ENCODE peak calls at places on chromosomes 4 and X, in six cellular contexts. X, N, D, B, R and V are unnamed samples.

GRCh38 chr4:2252530-2252924 is 9.4 kb downstream of the MXD4 start:
- DNase-seq in D (no peak), N (no peak), X (peak; percentile 42), B (no peak), R (no peak), V (peak; percentile 17)

GRCh38 chr4:3766207-3766790 is at the start of gene ADRA2C:
- DNase-seq in X (peak; percentile 61), N (peak; percentile 33), D (peak; percentile 71), B (no peak), R (no peak), V (no peak)

GRCh38 chrX:72141372-72142004 is 9.8 kb upstream of the RTL5 start:
- DNase-seq in N (no peak), R (no peak), X (no peak), B (no peak), D (no peak), V (no peak)

GRCh38 chrX:53831662-53832635 is 145.4 kb upstream of the HUWE1 start:
- DNase-seq in N (peak; percentile 40), X (no peak), B (no peak), R (peak; percentile 43), D (peak; percentile 78), V (no peak)

GRCh38 chr4:113781439-113782040 is 20.0 kb upstream of the CAMK2D start:
- DNase-seq in D (no peak), B (no peak), R (no peak), X (no peak), N (peak; percentile 24), V (no peak)

GRCh38 chr4:60897415-60897814 is 302.7 kb upstream of the ADGRL3 start:
- DNase-seq in B (no peak), D (no peak), X (no peak), R (no peak), N (no peak), V (no peak)

GRCh38 chrX:51361251-51361650 is 28.6 kb downstream of the NUDT10 start:
- DNase-seq in N (no peak), D (peak; percentile 51), R (no peak), B (no peak), X (no peak), V (no peak)

GRCh38 chr4:172996571-172997216 is 171.9 kb upstream of the GALNT7 start:
- DNase-seq in B (no peak), X (no peak), N (peak; percentile 42), R (no peak), D (no peak), V (peak; percentile 31)

GRCh38 chr4:8702020-8702495 is 109.5 kb downstream of the CPZ start:
- DNase-seq in B (no peak), D (peak; percentile 39), R (no peak), X (no peak), N (no peak), V (no peak)

GRCh38 chrX:27381419-27381818 is 81.7 kb downstream of the PPP4R3C start:
- DNase-seq in R (no peak), B (no peak), D (no peak), X (no peak), N (no peak), V (no peak)

GRCh38 chr4:155629183-155629825 is 37.3 kb upstream of the GUCY1A1 start:
- DNase-seq in D (no peak), B (no peak), N (no peak), X (no peak), R (no peak), V (no peak)

GRCh38 chr4:17324431-17324830 is 187.5 kb downstream of the QDPR start:
- DNase-seq in X (peak; percentile 38), D (peak; percentile 79), B (peak; percentile 62), R (no peak), N (peak; percentile 18), V (no peak)

GRCh38 chr4:173909294-173909693 is 374.2 kb downstream of the FBXO8 start:
- DNase-seq in R (no peak), B (no peak), N (no peak), X (no peak), D (no peak), V (no peak)

GRCh38 chrX:87517571-87518141 is at the start of gene KLHL4:
- DNase-seq in R (no peak), B (peak; percentile 38), D (peak; percentile 89), X (no peak), N (peak; percentile 80), V (no peak)

GRCh38 chr4:60344908-60345307 is 855.2 kb upstream of the ADGRL3 start:
- DNase-seq in B (no peak), N (no peak), X (no peak), R (no peak), D (no peak), V (no peak)

GRCh38 chr4:183636488-183636887 is 22.5 kb downstream of the RWDD4 start:
- DNase-seq in R (no peak), D (peak; percentile 51), B (no peak), X (no peak), N (peak; percentile 75), V (no peak)

GRCh38 chrX:153526801-153527599 is 9.6 kb downstream of the ATP2B3 start:
- DNase-seq in D (no peak), X (no peak), R (no peak), N (no peak), B (no peak), V (no peak)

GRCh38 chr4:7844247-7844991 is 95.2 kb downstream of the AFAP1 start:
- DNase-seq in D (peak; percentile 94), R (peak; percentile 62), X (peak; percentile 91), B (peak; percentile 89), N (peak; percentile 86), V (no peak)

GRCh38 chr4:7828011-7828720 is 111.5 kb downstream of the AFAP1 start:
- DNase-seq in R (no peak), B (peak; percentile 97), D (no peak), N (no peak), X (peak; percentile 81), V (no peak)

GRCh38 chr4:122826000-122826595 is 533 bp upstream of the FGF2 start:
- DNase-seq in R (no peak), D (no peak), B (no peak), N (no peak), X (no peak), V (no peak)

GRCh38 chr4:102616661-102617060 is 115.5 kb downstream of the NFKB1 start:
- DNase-seq in B (no peak), N (no peak), X (no peak), D (no peak), R (no peak), V (no peak)

GRCh38 chr4:54127660-54128059 is 27.7 kb downstream of the GSX2 start:
- DNase-seq in N (no peak), X (no peak), R (no peak), B (no peak), D (no peak), V (no peak)

DNA sequence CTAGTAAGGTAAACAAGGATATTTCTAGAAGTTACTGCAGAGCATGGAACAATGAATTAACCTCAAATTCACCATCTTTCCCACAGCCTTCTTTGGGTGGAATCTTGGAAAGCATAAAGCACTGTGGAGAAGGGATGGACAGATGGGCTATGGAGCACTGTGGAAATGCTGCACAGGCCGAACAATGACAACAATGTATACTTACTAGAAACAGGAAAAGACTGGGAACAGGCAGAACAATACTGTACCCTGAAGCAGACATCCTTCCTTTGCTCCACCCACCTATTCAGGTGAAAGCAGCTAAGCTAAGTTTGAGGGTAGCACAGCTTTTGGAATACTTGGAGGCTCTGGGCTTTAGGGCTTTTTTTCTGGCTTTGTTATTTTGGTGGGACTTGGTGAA is 250.6 kb upstream of the KLF8 start:
- DNase-seq in R (no peak), N (no peak), B (no peak), X (no peak), D (no peak), V (no peak)
- H3K9me3 ChIP-seq in R (no peaks in the 10 kb centered on the region), N (no peaks in the 10 kb centered on the region), B (no peaks in the 10 kb centered on the region), X (no peaks in the 10 kb centered on the region), D (peaks cover 20% of the 10 kb centered on the region), V (peaks cover 15% of the 10 kb centered on the region)

DNA sequence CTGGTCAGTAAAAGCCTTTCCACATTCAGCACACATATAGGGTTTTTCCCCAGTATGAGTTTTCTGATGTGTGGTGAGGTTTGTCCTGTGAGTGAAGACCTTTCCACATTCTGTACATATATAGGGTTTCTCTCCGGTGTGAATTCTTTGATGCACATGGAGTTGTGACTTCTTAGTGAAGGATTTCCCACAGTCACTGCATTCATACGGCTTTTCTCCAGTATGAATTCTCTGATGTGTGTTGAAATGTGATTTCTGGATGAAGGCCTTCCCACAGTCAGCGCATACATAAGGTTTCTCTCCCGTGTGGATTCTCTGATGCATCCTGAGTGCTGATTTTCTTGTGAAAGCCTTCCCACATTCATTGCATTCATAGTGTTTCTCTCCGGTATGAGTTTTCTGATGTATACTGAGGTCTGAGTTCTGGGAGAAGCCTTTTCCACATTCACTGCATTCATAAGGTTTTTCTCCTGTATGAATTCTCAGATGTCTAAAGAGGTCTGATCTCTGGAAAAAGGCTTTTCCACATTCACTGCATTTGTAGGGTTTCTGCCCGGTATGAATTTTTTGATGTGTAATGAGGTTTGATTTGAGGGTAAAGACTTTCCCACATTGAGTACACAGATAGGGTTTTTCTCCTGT is 34.7 kb downstream of the ZNF41 start:
- DNase-seq in B (no peak), N (no peak), D (no peak), X (no peak), R (no peak), V (no peak)
- H3K9me3 ChIP-seq in B (peaks cover 24% of the 10 kb centered on the region), N (peaks cover 64% of the 10 kb centered on the region), D (peaks cover 33% of the 10 kb centered on the region), X (no peaks in the 10 kb centered on the region), R (no peaks in the 10 kb centered on the region), V (no peaks in the 10 kb centered on the region)

DNA sequence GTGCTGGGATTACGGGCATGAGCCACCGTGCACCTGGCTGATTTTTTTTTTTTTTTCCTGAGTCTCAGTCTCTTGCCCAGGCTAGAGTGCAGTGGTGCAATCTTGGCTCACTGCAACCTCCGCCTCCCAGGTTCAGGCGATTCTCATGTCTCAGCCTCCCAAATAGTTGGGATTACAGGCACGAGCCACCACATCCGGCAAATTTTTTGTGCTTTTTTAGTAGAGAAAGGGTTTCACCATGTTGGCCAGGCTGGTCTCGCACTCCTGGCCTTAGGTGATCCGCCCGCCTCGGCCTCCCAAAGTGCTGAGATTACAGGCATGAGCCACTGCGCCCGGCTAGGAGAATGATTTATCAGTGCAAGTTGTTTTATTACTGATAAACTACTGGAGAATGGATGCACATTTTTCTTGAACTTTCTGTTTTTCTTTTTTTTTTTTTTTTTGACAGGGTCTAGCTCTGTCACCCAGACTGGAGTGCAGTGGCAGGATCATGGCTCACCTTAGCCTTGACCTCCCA is 39.7 kb upstream of the DHRSX start:
- DNase-seq in X (no peak), D (no peak), N (no peak), R (no peak), B (no peak), V (no peak)
- H3K9me3 ChIP-seq in X (no peaks in the 10 kb centered on the region), D (peaks cover 9% of the 10 kb centered on the region), N (peaks cover 7% of the 10 kb centered on the region), R (no peaks in the 10 kb centered on the region), B (no peaks in the 10 kb centered on the region), V (no peaks in the 10 kb centered on the region)

GRCh38 chrX:47452112-47452511 is 30.9 kb downstream of the ZNF41 start:
- DNase-seq in R (no peak), D (no peak), B (no peak), X (no peak), N (no peak), V (no peak)

GRCh38 chrX:47446431-47446830 is 36.6 kb downstream of the ZNF41 start:
- DNase-seq in N (no peak), X (no peak), R (no peak), D (no peak), B (no peak), V (no peak)

GRCh38 chrX:47446971-47447370 is 36.1 kb downstream of the ZNF41 start:
- DNase-seq in D (no peak), X (no peak), B (no peak), N (no peak), R (no peak), V (no peak)

GRCh38 chrX:47447607-47448006 is 35.4 kb downstream of the ZNF41 start:
- DNase-seq in B (no peak), X (no peak), D (no peak), R (no peak), N (no peak), V (no peak)
- H3K9me3 ChIP-seq in B (peaks cover 24% of the 10 kb centered on the region), X (no peaks in the 10 kb centered on the region), D (peaks cover 33% of the 10 kb centered on the region), R (no peaks in the 10 kb centered on the region), N (peaks cover 70% of the 10 kb centered on the region), V (no peaks in the 10 kb centered on the region)

GRCh38 chr4:109657854-109658253 is 45.4 kb downstream of the CASP6 start:
- DNase-seq in N (no peak), X (no peak), R (no peak), D (no peak), B (no peak), V (no peak)
- H3K9me3 ChIP-seq in N (no peaks in the 10 kb centered on the region), X (no peaks in the 10 kb centered on the region), R (no peaks in the 10 kb centered on the region), D (no peaks in the 10 kb centered on the region), B (no peaks in the 10 kb centered on the region), V (peaks cover 4% of the 10 kb centered on the region)